ENCODE peak calls at places on chromosomes 4 and X, in six cellular contexts. I is A549, M is NB4, W is HepG2, H is K562, U is GM12878. X is an unnamed sample.

GRCh38 chrX:44872319-44872816 is 620 bp upstream of the KDM6A start:
- DNase-seq in M (no peak), I (peak; percentile 40), U (no peak), H (peak; percentile 49), W (no peak), X (peak; percentile 45)

GRCh38 chrX:52346462-52347165 is 22.2 kb upstream of the XAGE2 start:
- DNase-seq in W (no peak), U (no peak), I (no peak), H (peak; percentile 28), M (peak; percentile 4), X (no peak)

GRCh38 chr4:77697860-77698599 is 92.4 kb downstream of the CXCL13 start:
- DNase-seq in M (peak; percentile 44), H (peak; percentile 9), U (no peak), W (peak; percentile 34), I (peak; percentile 10), X (peak; percentile 89)

GRCh38 chr4:189278559-189279165 is 662.0 kb upstream of the FRG1 start:
- DNase-seq in U (no peak), M (peak; percentile 11), I (no peak), W (no peak), H (no peak), X (no peak)

GRCh38 chrX:136369377-136369776 is 68.6 kb downstream of the ADGRG4 start:
- DNase-seq in W (no peak), M (no peak), H (no peak), U (no peak), I (no peak), X (no peak)

GRCh38 chr4:3792813-3793212 is 26.6 kb downstream of the ADRA2C start:
- DNase-seq in H (peak; percentile 33), I (peak; percentile 13), U (no peak), M (peak; percentile 40), W (no peak), X (no peak)

GRCh38 chr4:169256856-169257756 is 13.7 kb downstream of the SH3RF1 start:
- DNase-seq in W (no peak), I (no peak), M (no peak), U (no peak), H (no peak), X (peak; percentile 45)

GRCh38 chr4:3233391-3234071 is 15.4 kb upstream of the MSANTD1 start:
- DNase-seq in W (no peak), I (no peak), U (no peak), M (no peak), H (peak; percentile 25), X (no peak)

GRCh38 chr4:19002170-19002569 is 980.6 kb upstream of the LCORL start:
- DNase-seq in H (no peak), W (no peak), I (no peak), M (peak; percentile 11), U (no peak), X (no peak)

GRCh38 chr4:59855630-59856352 is 1344.3 kb upstream of the ADGRL3 start:
- DNase-seq in W (no peak), H (no peak), U (no peak), M (no peak), I (no peak), X (no peak)

GRCh38 chr4:75985116-75985515 is 5.6 kb downstream of the SDAD1 start:
- DNase-seq in M (no peak), H (no peak), U (no peak), W (no peak), I (no peak), X (no peak)

GRCh38 chr4:15144249-15144966 is 142.1 kb downstream of the CPEB2 start:
- DNase-seq in H (no peak), W (no peak), U (no peak), M (no peak), I (no peak), X (no peak)

GRCh38 chr4:33715996-33716395 is 2528.3 kb downstream of the ARAP2 start:
- DNase-seq in U (no peak), H (no peak), W (no peak), M (no peak), I (no peak), X (no peak)

GRCh38 chrX:20265726-20266681 is 705 bp downstream of the RPS6KA3 start:
- DNase-seq in I (peak; percentile 19), U (no peak), M (peak; percentile 67), H (peak; percentile 27), W (no peak), X (peak; percentile 3)

GRCh38 chrX:78650906-78651437 is 8.2 kb downstream of the RTL3 start:
- DNase-seq in U (peak; percentile 72), W (no peak), M (peak; percentile 91), I (no peak), H (no peak), X (no peak)

GRCh38 chrX:68254738-68255645 is 178.3 kb downstream of the OPHN1 start:
- DNase-seq in W (no peak), M (no peak), H (no peak), U (no peak), I (peak; percentile 3), X (no peak)

GRCh38 chrX:68252664-68253063 is 180.6 kb downstream of the OPHN1 start:
- DNase-seq in M (no peak), I (no peak), U (no peak), H (peak; percentile 29), W (no peak), X (peak; percentile 68)

GRCh38 chrX:68249401-68249831 is 183.9 kb downstream of the OPHN1 start:
- DNase-seq in H (no peak), W (no peak), U (no peak), M (no peak), I (no peak), X (no peak)

DNA sequence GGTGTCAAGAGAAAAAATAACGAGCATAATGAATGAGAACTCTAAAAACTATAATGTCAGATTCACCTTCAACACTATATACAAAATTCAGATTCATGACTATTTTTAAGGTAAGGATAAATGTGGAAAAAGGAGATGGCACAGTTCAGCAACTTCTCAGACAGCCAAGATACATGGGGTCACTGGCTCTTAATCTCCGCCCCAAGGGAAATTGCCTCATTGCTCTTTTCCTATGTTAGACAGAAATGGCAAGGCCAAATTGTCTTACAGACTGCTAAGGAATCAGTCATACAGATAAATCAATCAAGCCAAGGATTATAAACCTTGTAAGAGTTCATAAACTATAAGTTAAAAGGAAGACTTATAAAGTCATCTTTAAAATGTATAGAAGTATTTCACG is 183.4 kb downstream of the OPHN1 start:
- DNase-seq in M (no peak), H (no peak), U (no peak), W (no peak), I (no peak), X (peak; percentile 13)
- TF ChIP-seq MYC in M (no peak), H (no peak), U (no peak), W (no peak), I (no peak), X (no peak)

GRCh38 chr4:102786279-102786678 is 25.5 kb upstream of the MANBA start:
- DNase-seq in M (no peak), U (no peak), H (no peak), I (no peak), W (no peak), X (no peak)

GRCh38 chr4:102791318-102791835 is 30.6 kb upstream of the MANBA start:
- DNase-seq in H (no peak), I (no peak), W (no peak), M (no peak), U (no peak), X (no peak)

GRCh38 chr4:102787944-102788343 is 27.2 kb upstream of the MANBA start:
- DNase-seq in U (no peak), I (no peak), M (no peak), W (no peak), H (no peak), X (no peak)

GRCh38 chr4:102789317-102789717 is 28.5 kb upstream of the MANBA start:
- DNase-seq in U (no peak), I (no peak), M (peak; percentile 34), W (no peak), H (peak; percentile 47), X (peak; percentile 21)

GRCh38 chr4:102787096-102787867 is 26.5 kb upstream of the MANBA start:
- DNase-seq in H (no peak), I (no peak), W (no peak), M (no peak), U (no peak), X (no peak)
- TF ChIP-seq MYC in H (no peak), I (no peak), W (no peak), M (no peak), U (no peak), X (no peak)

GRCh38 chr4:32172086-32172485 is 1451.9 kb downstream of the PCDH7 start:
- DNase-seq in W (no peak), U (no peak), I (no peak), H (no peak), M (no peak), X (no peak)
- TF ChIP-seq MYC in W (no peak), U (no peak), I (no peak), H (no peak), M (no peak), X (no peak)

GRCh38 chr4:175273995-175274753 is 356.0 kb downstream of the ADAM29 start:
- DNase-seq in I (no peak), W (no peak), M (no peak), U (no peak), H (no peak), X (no peak)
- TF ChIP-seq MYC in I (no peak), W (no peak), M (no peak), U (no peak), H (no peak), X (no peak)

GRCh38 chr4:20192754-20193521 is 58.8 kb upstream of the SLIT2 start:
- DNase-seq in H (no peak), M (no peak), W (no peak), I (no peak), U (no peak), X (peak; percentile 71)
- TF ChIP-seq MYC in H (no peak), M (no peak), W (no peak), I (no peak), U (no peak), X (no peak)

GRCh38 chr4:153138736-153139135 is 65.5 kb upstream of the TRIM2 start:
- DNase-seq in H (no peak), M (peak; percentile 89), W (no peak), U (no peak), I (no peak), X (no peak)

GRCh38 chr4:153141238-153141637 is 63.0 kb upstream of the TRIM2 start:
- DNase-seq in W (no peak), H (no peak), U (no peak), I (no peak), M (no peak), X (no peak)

GRCh38 chr4:153142700-153143438 is 61.4 kb upstream of the TRIM2 start:
- DNase-seq in I (peak; percentile 70), W (peak; percentile 63), U (no peak), H (peak; percentile 68), M (peak; percentile 64), X (peak; percentile 79)

GRCh38 chr4:153137677-153138630 is 66.3 kb upstream of the TRIM2 start:
- DNase-seq in H (peak; percentile 64), U (no peak), W (no peak), M (peak; percentile 30), I (no peak), X (no peak)

GRCh38 chr4:153140294-153140693 is 63.9 kb upstream of the TRIM2 start:
- DNase-seq in I (no peak), H (no peak), U (no peak), M (no peak), W (no peak), X (no peak)
- TF ChIP-seq MYC in I (no peak), H (no peak), U (no peak), M (no peak), W (no peak), X (no peak)